ENCODE peak calls at places on chromosomes 13 and 19, in five cellular contexts. T is nephron progenitor cell, I is sigmoid colon, S is lower leg skin, C is fibroblast of pulmonary artery. W is an unnamed sample.

GRCh38 chr19:5903054-5903501 is 512 bp downstream of the NDUFA11 start:
- DNase-seq in S (no peak), C (peak), T (no peak), I (no peak), W (no peak)

GRCh38 chr19:48061401-48062344 is 17.8 kb upstream of the CABP5 start:
- DNase-seq in I (peak), C (no peak), S (no peak), T (no peak), W (no peak)

GRCh38 chr19:41626278-41626677 is 596 bp downstream of the CEACAM4 start:
- DNase-seq in T (no peak), C (no peak), S (peak), I (no peak), W (no peak)

GRCh38 chr19:46040952-46041500 is at the start of gene IGFL4:
- DNase-seq in S (no peak), T (no peak), C (no peak), I (no peak), W (peak)

GRCh38 chr19:18157465-18158063 is 4.6 kb downstream of the PIK3R2 start:
- DNase-seq in I (no peak), C (no peak), S (no peak), T (peak), W (no peak)

GRCh38 chr13:32047088-32047487 is 15.5 kb downstream of the FRY start:
- DNase-seq in T (no peak), C (no peak), I (no peak), S (no peak), W (no peak)

GRCh38 chr19:58578430-58578925 is 5.3 kb upstream of the MZF1 start:
- DNase-seq in S (no peak), T (no peak), I (no peak), C (no peak), W (no peak)

GRCh38 chr19:4380254-4380727 is 20.1 kb downstream of the SH3GL1 start:
- DNase-seq in C (no peak), T (no peak), S (no peak), I (peak), W (no peak)

GRCh38 chr19:51131780-51132680 is 7.3 kb downstream of the SIGLEC9 start:
- DNase-seq in S (no peak), C (peak), I (peak), T (no peak), W (no peak)

GRCh38 chr13:100131863-100132574 is 43.1 kb downstream of the PCCA start:
- DNase-seq in T (no peak), I (no peak), S (no peak), C (peak), W (no peak)

GRCh38 chr13:40221460-40222201 is 444.8 kb downstream of the FOXO1 start:
- DNase-seq in T (no peak), C (peak), I (no peak), S (no peak), W (no peak)

GRCh38 chr13:45768668-45769067 is 66.5 kb downstream of the CBY2 start:
- DNase-seq in T (no peak), S (no peak), I (no peak), C (no peak), W (no peak)

GRCh38 chr19:50190439-50190891 is 13.0 kb upstream of the MYH14 start:
- DNase-seq in C (no peak), S (no peak), I (no peak), T (no peak), W (peak)

GRCh38 chr19:30444253-30444671 is 72.1 kb downstream of the ZNF536 start:
- DNase-seq in I (no peak), T (no peak), S (no peak), C (no peak), W (no peak)

GRCh38 chr19:7645656-7646425 is 8.9 kb downstream of the STXBP2 start:
- DNase-seq in S (no peak), I (no peak), C (no peak), T (no peak), W (no peak)

GRCh38 chr19:11798391-11799296 is at the start of gene ZNF491:
- DNase-seq in C (peak), S (peak), I (peak), T (peak), W (peak)

GRCh38 chr19:11142528-11143171 is 12.9 kb downstream of the SPC24 start:
- DNase-seq in C (peak), S (peak), T (peak), I (peak), W (peak)

GRCh38 chr13:44396963-44397580 is 23.4 kb downstream of the SERP2 start:
- DNase-seq in T (peak), C (peak), I (peak), S (no peak), W (no peak)

GRCh38 chr13:97256343-97256783 is 34.2 kb downstream of the MBNL2 start:
- DNase-seq in T (no peak), C (peak), I (no peak), S (no peak), W (no peak)

GRCh38 chr13:107258599-107259187 is 690.8 kb upstream of the ARGLU1 start:
- DNase-seq in C (peak), I (no peak), T (no peak), S (no peak), W (no peak)

GRCh38 chr19:42111811-42112210 is 20.4 kb downstream of the POU2F2 start:
- DNase-seq in S (no peak), C (no peak), T (no peak), I (no peak), W (no peak)

GRCh38 chr13:103525530-103525929 is 459.3 kb upstream of the SLC10A2 start:
- DNase-seq in I (no peak), C (no peak), S (no peak), T (no peak), W (no peak)

GRCh38 chr13:44140146-44140545 is 233.5 kb upstream of the SERP2 start:
- DNase-seq in T (no peak), I (no peak), S (no peak), C (no peak), W (no peak)

W was measured in ureter.